ENCODE peak calls at places on chromosomes 1 and 21, in nine cellular contexts. Z, X, O, M, N, Y, I, K and W are unnamed samples. For H3K9me3 and H3K4me1, the result is how much of the 10 kb centered on the place peaks cover.

GRCh38 chr1:12161662-12162458 is 4.9 kb upstream of the TNFRSF1B start:
- DNase-seq in Z (peak), X (peak), O (peak), M (peak), N (no peak), Y (peak), I (peak), K (no peak), W (no peak)

GRCh38 chr1:227903614-227904501 is 43.9 kb downstream of the WNT9A start:
- DNase-seq in Z (no peak), X (no peak), O (no peak), M (no peak), N (no peak), Y (no peak), I (no peak), K (no peak), W (no peak)

GRCh38 chr21:43728467-43729390 is 9.8 kb downstream of the PDXK start:
- DNase-seq in Z (peak), X (peak), O (peak), M (peak), N (peak), Y (peak), I (peak), K (peak), W (peak)

GRCh38 chr1:39653546-39654031 is 14.1 kb upstream of the HEYL start:
- DNase-seq in Z (peak), X (peak), O (peak), M (peak), N (peak), Y (peak), I (no peak), K (peak), W (peak)

GRCh38 chr1:201916649-201917249 is 28.1 kb downstream of the SHISA4 start:
- DNase-seq in Z (peak), X (no peak), O (peak), M (peak), N (no peak), Y (peak), I (peak), K (peak), W (no peak)

GRCh38 chr1:158045639-158046038 is 52.2 kb downstream of the KIRREL1 start:
- DNase-seq in Z (no peak), X (no peak), O (no peak), M (peak), N (no peak), Y (peak), I (no peak), K (no peak), W (peak)

GRCh38 chr1:100430368-100430767 is 78.1 kb downstream of the CDC14A start:
- DNase-seq in Z (no peak), X (no peak), O (no peak), M (no peak), N (no peak), Y (no peak), I (no peak), K (no peak), W (no peak)

GRCh38 chr1:150970818-150971582 is 3.6 kb downstream of the CERS2 start:
- DNase-seq in Z (peak), X (no peak), O (peak), M (peak), N (no peak), Y (no peak), I (no peak), K (peak), W (no peak)

GRCh38 chr1:71809085-71809484 is 473.3 kb downstream of the NEGR1 start:
- DNase-seq in Z (no peak), X (no peak), O (no peak), M (no peak), N (no peak), Y (no peak), I (no peak), K (no peak), W (no peak)

GRCh38 chr1:163528710-163529348 is 207.1 kb downstream of the NUF2 start:
- DNase-seq in Z (no peak), X (peak), O (no peak), M (peak), N (no peak), Y (no peak), I (no peak), K (no peak), W (peak)

GRCh38 chr1:165352442-165353293 is 3.8 kb downstream of the LMX1A start:
- DNase-seq in Z (no peak), X (no peak), O (no peak), M (no peak), N (no peak), Y (no peak), I (no peak), K (no peak), W (no peak)

GRCh38 chr1:200925821-200926220 is 31.1 kb downstream of the INAVA start:
- DNase-seq in Z (no peak), X (no peak), O (no peak), M (peak), N (no peak), Y (no peak), I (no peak), K (no peak), W (no peak)

GRCh38 chr1:236716160-236716559 is 29.9 kb downstream of the ACTN2 start:
- DNase-seq in Z (no peak), X (no peak), O (no peak), M (no peak), N (no peak), Y (no peak), I (no peak), K (no peak), W (no peak)

GRCh38 chr1:28139033-28139712 is 37.3 kb downstream of the PTAFR start:
- DNase-seq in Z (no peak), X (no peak), O (no peak), M (peak), N (no peak), Y (no peak), I (no peak), K (no peak), W (no peak)

GRCh38 chr1:78426398-78426797 is 64.4 kb upstream of the PTGFR start:
- DNase-seq in Z (no peak), X (no peak), O (no peak), M (no peak), N (no peak), Y (peak), I (no peak), K (no peak), W (no peak)

GRCh38 chr1:113266788-113267187 is 123.5 kb upstream of the MAGI3 start:
- DNase-seq in Z (no peak), X (no peak), O (no peak), M (no peak), N (no peak), Y (no peak), I (no peak), K (no peak), W (no peak)

GRCh38 chr1:109250454-109251276 is 1.3 kb downstream of the CELSR2 start:
- DNase-seq in Z (no peak), X (no peak), O (peak), M (no peak), N (no peak), Y (no peak), I (no peak), K (no peak), W (no peak)

GRCh38 chr1:211695135-211695816 is 19.9 kb upstream of the NEK2 start:
- DNase-seq in Z (no peak), X (no peak), O (no peak), M (no peak), N (no peak), Y (no peak), I (no peak), K (no peak), W (no peak)

GRCh38 chr1:241707442-241707841 is 55.4 kb downstream of the WDR64 start:
- DNase-seq in Z (no peak), X (no peak), O (no peak), M (no peak), N (no peak), Y (no peak), I (no peak), K (no peak), W (no peak)

GRCh38 chr1:112285808-112286207 is 110.2 kb upstream of the CTTNBP2NL start:
- DNase-seq in Z (no peak), X (no peak), O (no peak), M (no peak), N (no peak), Y (no peak), I (no peak), K (no peak), W (no peak)

GRCh38 chr21:38989745-38990423 is 184.2 kb downstream of the ETS2 start:
- DNase-seq in Z (no peak), X (no peak), O (peak), M (peak), N (no peak), Y (peak), I (no peak), K (no peak), W (no peak)

GRCh38 chr1:61515096-61515495 is 209.8 kb downstream of the TM2D1 start:
- DNase-seq in Z (no peak), X (no peak), O (no peak), M (no peak), N (no peak), Y (no peak), I (no peak), K (no peak), W (no peak)
- H3K4me3 ChIP-seq in Z (no peak), X (no peak), O (no peak), M (no peak), N (no peak), Y (no peak), I (no peak), K (no peak), W (no peak)

DNA sequence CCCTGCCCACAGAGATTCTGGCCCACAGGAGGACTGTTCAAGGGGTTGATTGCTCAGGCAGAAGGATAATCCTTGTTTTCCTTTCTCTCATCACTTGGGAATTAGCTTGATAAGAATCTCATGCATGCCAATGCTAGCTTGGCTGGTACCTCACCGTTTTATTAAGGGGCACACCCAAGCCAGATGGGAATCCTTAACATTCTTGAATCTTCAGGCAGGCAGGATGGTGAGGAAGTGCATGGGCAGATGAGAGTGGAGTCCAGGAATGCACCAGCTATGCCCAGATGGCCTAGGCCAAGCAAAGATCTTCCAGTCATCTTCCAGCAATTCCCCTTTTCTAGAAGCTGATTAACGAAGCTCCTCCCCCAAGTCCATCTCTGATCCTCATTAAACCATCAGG is 4.1 kb upstream of the LCE7A start:
- DNase-seq in Z (no peak), X (no peak), O (no peak), M (no peak), N (no peak), Y (no peak), I (no peak), K (no peak), W (no peak)
- H3K9me3 ChIP-seq in Z (under half), X (under half), O (under half), M (under half), N (under half), Y (under half), I (under half), K (under half), W (under half)

DNA sequence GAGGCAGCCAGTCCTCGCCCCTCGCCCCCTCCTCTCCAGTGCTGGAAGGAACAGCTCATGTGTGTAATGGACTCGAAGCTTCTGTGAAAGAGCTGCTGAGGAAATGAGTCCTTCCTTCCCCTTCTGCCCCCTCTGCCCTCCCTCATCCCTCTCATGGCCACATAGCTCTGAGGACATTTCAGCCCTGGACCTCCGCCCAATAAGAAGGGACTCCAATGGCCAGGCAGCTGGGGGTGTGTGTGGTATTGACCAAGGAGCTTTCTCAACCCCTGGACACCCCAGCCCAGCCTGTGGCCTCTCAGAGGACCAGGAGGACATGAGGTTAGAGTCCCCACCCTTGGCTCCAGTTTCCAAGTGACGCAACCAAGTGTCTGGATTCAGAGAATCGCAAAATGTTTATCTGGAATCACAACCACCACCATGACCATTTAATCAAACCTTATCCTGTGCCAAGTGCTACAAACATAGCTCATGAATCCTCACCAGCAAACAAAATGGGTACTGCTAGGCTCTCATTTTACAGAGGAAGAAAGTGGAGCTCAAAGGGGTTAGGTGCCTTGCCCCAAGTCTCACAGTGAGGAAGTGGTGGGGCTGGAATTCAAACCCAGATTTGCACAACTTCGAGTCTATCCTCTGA is 47.8 kb upstream of the ECE1 start:
- DNase-seq in Z (peak), X (no peak), O (peak), M (peak), N (no peak), Y (no peak), I (peak), K (peak), W (no peak)
- H3K4me1 ChIP-seq in Z (under half), X (half or more), O (half or more), M (half or more), N (half or more), Y (under half), I (half or more), K (under half), W (under half)

GRCh38 chr1:54980046-54980527 is 341 bp upstream of the TMEM61 start:
- DNase-seq in Z (no peak), X (no peak), O (no peak), M (no peak), N (no peak), Y (no peak), I (no peak), K (no peak), W (no peak)
- H3K4me3 ChIP-seq in Z (no peak), X (peak), O (peak), M (no peak), N (no peak), Y (no peak), I (peak), K (peak), W (no peak)

GRCh38 chr1:63322248-63322943 is at the start of gene FOXD3:
- DNase-seq in Z (no peak), X (peak), O (peak), M (peak), N (peak), Y (peak), I (no peak), K (peak), W (peak)

GRCh38 chr1:63324779-63325119 is 2.4 kb downstream of the FOXD3 start:
- DNase-seq in Z (no peak), X (no peak), O (no peak), M (no peak), N (no peak), Y (no peak), I (no peak), K (no peak), W (no peak)

GRCh38 chr1:63326106-63326472 is 3.7 kb downstream of the FOXD3 start:
- DNase-seq in Z (no peak), X (no peak), O (no peak), M (no peak), N (no peak), Y (no peak), I (no peak), K (no peak), W (peak)

GRCh38 chr1:63322944-63323865 is 838 bp downstream of the FOXD3 start:
- DNase-seq in Z (no peak), X (no peak), O (peak), M (no peak), N (peak), Y (peak), I (no peak), K (no peak), W (peak)

DNA sequence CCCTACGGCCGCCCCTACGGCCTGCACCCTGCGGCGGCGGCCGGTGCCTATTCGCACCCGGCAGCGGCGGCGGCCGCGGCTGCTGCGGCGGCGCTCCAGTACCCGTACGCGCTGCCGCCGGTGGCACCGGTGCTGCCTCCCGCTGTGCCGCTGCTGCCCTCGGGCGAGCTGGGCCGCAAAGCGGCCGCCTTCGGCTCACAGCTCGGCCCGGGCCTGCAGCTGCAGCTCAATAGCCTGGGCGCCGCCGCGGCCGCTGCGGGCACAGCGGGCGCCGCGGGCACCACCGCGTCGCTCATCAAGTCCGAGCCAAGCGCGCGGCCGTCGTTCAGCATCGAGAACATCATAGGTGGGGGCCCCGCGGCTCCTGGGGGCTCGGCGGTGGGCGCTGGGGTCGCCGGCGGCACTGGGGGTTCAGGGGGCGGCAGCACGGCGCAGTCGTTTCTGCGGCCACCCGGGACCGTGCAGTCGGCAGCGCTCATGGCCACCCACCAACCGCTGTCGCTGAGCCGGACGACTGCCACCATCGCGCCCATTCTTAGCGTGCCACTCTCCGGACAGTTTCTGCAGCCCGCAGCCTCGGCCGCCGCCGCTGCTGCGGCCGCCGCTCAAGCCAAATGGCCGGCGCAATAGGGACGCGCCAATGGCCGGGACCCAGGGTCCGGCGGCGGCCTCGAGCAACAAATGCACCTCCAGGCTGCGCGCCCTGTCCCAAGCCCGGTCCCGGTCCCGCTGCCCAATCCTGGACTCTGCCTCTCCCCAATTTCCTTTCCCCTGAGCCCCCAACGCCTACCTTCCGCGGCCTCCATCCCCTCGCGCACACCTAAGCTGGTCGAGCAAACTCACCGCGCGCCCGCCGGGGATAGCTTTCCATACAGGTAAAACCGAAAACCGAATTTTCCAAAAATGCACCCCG is 1.8 kb downstream of the FOXD3 start:
- DNase-seq in Z (no peak), X (no peak), O (no peak), M (no peak), N (no peak), Y (no peak), I (no peak), K (no peak), W (no peak)
- H3K9me3 ChIP-seq in Z (under half), X (under half), O (under half), M (under half), N (under half), Y (under half), I (under half), K (under half), W (under half)

GRCh38 chr1:243738020-243738419 is 112.0 kb downstream of the AKT3 start:
- DNase-seq in Z (no peak), X (no peak), O (no peak), M (no peak), N (no peak), Y (no peak), I (no peak), K (no peak), W (peak)
- H3K4me1 ChIP-seq in Z (under half), X (under half), O (under half), M (under half), N (under half), Y (under half), I (under half), K (under half), W (under half)

GRCh38 chr1:2445162-2445822 is 30.8 kb upstream of the PLCH2 start:
- DNase-seq in Z (no peak), X (no peak), O (no peak), M (no peak), N (no peak), Y (no peak), I (no peak), K (no peak), W (no peak)

GRCh38 chr1:2443285-2444137 is 31.1 kb upstream of the PEX10 start:
- DNase-seq in Z (no peak), X (no peak), O (no peak), M (no peak), N (peak), Y (no peak), I (no peak), K (no peak), W (no peak)

GRCh38 chr1:2445823-2446215 is 30.3 kb upstream of the PLCH2 start:
- DNase-seq in Z (no peak), X (no peak), O (no peak), M (no peak), N (no peak), Y (no peak), I (no peak), K (no peak), W (no peak)

GRCh38 chr1:2442676-2443075 is 30.3 kb upstream of the PEX10 start:
- DNase-seq in Z (no peak), X (no peak), O (no peak), M (no peak), N (no peak), Y (no peak), I (no peak), K (no peak), W (no peak)

DNA sequence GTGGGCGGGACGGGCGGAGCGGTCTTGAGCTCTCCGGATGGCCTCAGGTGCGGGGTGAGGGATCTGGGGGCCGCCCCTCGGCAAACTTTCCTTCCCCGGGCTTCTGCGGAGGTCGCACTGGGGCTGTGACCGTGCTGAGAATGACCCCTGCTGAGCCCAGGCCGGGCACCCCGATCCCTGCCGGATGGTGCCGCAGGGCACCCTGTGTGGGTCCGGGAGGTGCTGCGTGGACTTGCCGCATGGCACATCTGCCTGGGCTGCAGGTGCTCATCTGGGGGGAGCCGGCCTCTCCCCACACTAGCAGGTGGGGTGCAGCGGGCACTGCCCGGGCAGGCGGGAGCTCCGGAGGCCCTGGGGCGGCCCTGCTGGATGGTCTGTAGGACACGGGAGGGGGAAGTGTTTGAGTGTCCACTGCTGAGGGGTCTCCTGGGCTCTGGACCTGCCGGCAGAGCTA is 31.8 kb upstream of the PEX10 start:
- DNase-seq in Z (no peak), X (no peak), O (no peak), M (no peak), N (no peak), Y (no peak), I (no peak), K (no peak), W (no peak)
- H3K4me3 ChIP-seq in Z (no peak), X (no peak), O (no peak), M (no peak), N (no peak), Y (no peak), I (no peak), K (no peak), W (no peak)

GRCh38 chr1:143604887-143605286 is 366.9 kb downstream of the FAM72C start:
- DNase-seq in Z (no peak), X (no peak), O (no peak), M (no peak), N (no peak), Y (no peak), I (no peak), K (no peak), W (no peak)
- H3K9me3 ChIP-seq in Z (under half), X (under half), O (under half), M (under half), N (under half), Y (under half), I (under half), K (under half), W (under half)

DNA sequence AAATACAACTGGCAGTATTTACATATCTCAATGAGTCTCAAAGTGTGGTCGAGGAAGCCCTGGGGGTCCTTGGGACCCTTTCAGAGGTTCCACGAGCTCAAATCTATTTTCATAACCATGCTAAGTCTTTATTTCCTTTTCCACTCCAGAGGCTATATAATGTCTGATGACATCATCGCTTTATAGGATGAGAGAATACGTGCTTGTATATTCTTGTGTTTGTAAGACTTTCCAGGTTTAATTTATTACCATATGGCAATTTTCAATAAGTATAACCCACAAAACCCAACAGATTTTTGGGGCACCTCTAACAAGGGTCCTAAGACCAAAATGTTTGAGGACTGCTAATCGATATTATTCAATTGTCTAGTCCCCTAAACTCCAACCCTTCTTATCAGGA is 1.4 kb upstream of the SLC19A2 start:
- DNase-seq in Z (no peak), X (no peak), O (no peak), M (peak), N (no peak), Y (peak), I (no peak), K (no peak), W (no peak)
- H3K4me1 ChIP-seq in Z (under half), X (under half), O (under half), M (under half), N (under half), Y (under half), I (under half), K (under half), W (under half)